ENCODE peak calls at places on chromosomes 11 and 22, in seven cellular contexts. M is neural crest cell, L is cardiac muscle cell, F is choroid plexus epithelial cell, V is left ventricle myocardium inferior, Y is upper lobe of right lung, A is Panc1. U is an unnamed sample.

GRCh38 chr11:4095509-4096230 is 1.1 kb downstream of the RRM1 start:
- DNase-seq in M (no peak), L (peak), F (peak), V (no peak), Y (no peak), A (no peak), U (no peak)

GRCh38 chr11:71286701-71287643 is 34.6 kb upstream of the SHANK2 start:
- DNase-seq in M (no peak), L (peak), F (peak), V (no peak), Y (peak), A (no peak), U (no peak)

GRCh38 chr11:28727254-28727653 is 619.1 kb downstream of the METTL15 start:
- DNase-seq in M (no peak), L (peak), F (peak), V (no peak), Y (no peak), A (no peak), U (no peak)

GRCh38 chr11:36231300-36231699 is 57.9 kb downstream of the COMMD9 start:
- DNase-seq in M (no peak), L (peak), F (peak), V (no peak), Y (no peak), A (no peak), U (no peak)

GRCh38 chr11:119518746-119519382 is 95.9 kb upstream of the THY1 start:
- DNase-seq in M (peak), L (peak), F (peak), V (no peak), Y (no peak), A (no peak), U (no peak)

GRCh38 chr11:45927684-45928413 is 5.4 kb downstream of the LARGE2 start:
- DNase-seq in M (no peak), L (no peak), F (no peak), V (peak), Y (peak), A (no peak), U (no peak)

GRCh38 chr11:2590131-2590950 is 109.5 kb downstream of the KCNQ1OT1 start:
- DNase-seq in M (no peak), L (no peak), F (no peak), V (no peak), Y (peak), A (no peak), U (no peak)

GRCh38 chr11:132898021-132898420 is 634.3 kb downstream of the OPCML start:
- DNase-seq in M (no peak), L (peak), F (peak), V (no peak), Y (no peak), A (no peak), U (no peak)

GRCh38 chr11:57424802-57425564 is 1.9 kb downstream of the SLC43A3 start:
- DNase-seq in M (no peak), L (peak), F (peak), V (peak), Y (peak), A (no peak), U (peak)

GRCh38 chr22:25758316-25758715 is 16.3 kb downstream of the MYO18B start:
- DNase-seq in M (no peak), L (no peak), F (no peak), V (no peak), Y (no peak), A (no peak), U (no peak)

GRCh38 chr11:76524919-76525318 is 80.1 kb downstream of the EMSY start:
- DNase-seq in M (no peak), L (peak), F (peak), V (no peak), Y (no peak), A (no peak), U (no peak)

GRCh38 chr22:49507607-49508292 is 319.9 kb downstream of the BRD1 start:
- DNase-seq in M (no peak), L (no peak), F (no peak), V (no peak), Y (no peak), A (no peak), U (no peak)

GRCh38 chr22:35589071-35589735 is 27.9 kb downstream of the MB start:
- DNase-seq in M (no peak), L (peak), F (peak), V (no peak), Y (no peak), A (peak), U (no peak)

GRCh38 chr11:59787255-59787588 is 23.4 kb downstream of the MRPL16 start:
- DNase-seq in M (no peak), L (no peak), F (no peak), V (no peak), Y (no peak), A (no peak), U (no peak)

GRCh38 chr11:93608280-93608862 is 53.1 kb upstream of the CEP295 start:
- DNase-seq in M (no peak), L (no peak), F (no peak), V (no peak), Y (no peak), A (no peak), U (no peak)

GRCh38 chr11:72013765-72014711 is 15.3 kb downstream of the IL18BP start:
- DNase-seq in M (no peak), L (peak), F (no peak), V (no peak), Y (peak), A (no peak), U (no peak)

GRCh38 chr11:70495351-70496310 is 97.3 kb downstream of the CTTN start:
- DNase-seq in M (no peak), L (no peak), F (no peak), V (peak), Y (peak), A (no peak), U (no peak)

GRCh38 chr11:44684886-44685285 is 41.9 kb upstream of the TSPAN18 start:
- DNase-seq in M (no peak), L (no peak), F (no peak), V (no peak), Y (no peak), A (no peak), U (no peak)

GRCh38 chr11:1158681-1159525 is 1.1 kb downstream of the MUC5AC start:
- DNase-seq in M (no peak), L (no peak), F (no peak), V (no peak), Y (peak), A (no peak), U (peak)

GRCh38 chr22:42064629-42065028 is 6.0 kb downstream of the NAGA start:
- DNase-seq in M (no peak), L (no peak), F (no peak), V (no peak), Y (no peak), A (no peak), U (no peak)

GRCh38 chr11:9646324-9646723 is 17.6 kb upstream of the SWAP70 start:
- DNase-seq in M (no peak), L (no peak), F (no peak), V (no peak), Y (no peak), A (no peak), U (no peak)

GRCh38 chr11:112831969-112832368 is 129.3 kb upstream of the NCAM1 start:
- DNase-seq in M (no peak), L (no peak), F (no peak), V (no peak), Y (no peak), A (no peak), U (no peak)

GRCh38 chr11:30798547-30799236 is 212.5 kb upstream of the MPPED2 start:
- DNase-seq in M (no peak), L (no peak), F (no peak), V (no peak), Y (no peak), A (no peak), U (no peak)

GRCh38 chr11:60625262-60625661 is 74.2 kb upstream of the MS4A8 start:
- DNase-seq in M (no peak), L (peak), F (peak), V (no peak), Y (no peak), A (no peak), U (no peak)

GRCh38 chr11:133692371-133692770 is 152.9 kb downstream of the SPATA19 start:
- DNase-seq in M (no peak), L (no peak), F (no peak), V (no peak), Y (no peak), A (no peak), U (no peak)

GRCh38 chr11:112366012-112366411 is 105.4 kb upstream of the PLET1 start:
- DNase-seq in M (no peak), L (no peak), F (no peak), V (no peak), Y (no peak), A (no peak), U (no peak)

GRCh38 chr11:124837491-124837856 is 27.8 kb upstream of the ROBO3 start:
- DNase-seq in M (peak), L (peak), F (peak), V (no peak), Y (no peak), A (peak), U (no peak)

GRCh38 chr22:48483764-48484528 is 1343.7 kb downstream of the BRD1 start:
- DNase-seq in M (no peak), L (no peak), F (no peak), V (no peak), Y (peak), A (no peak), U (no peak)

GRCh38 chr11:84817998-84818397 is 809.1 kb downstream of the DLG2 start:
- DNase-seq in M (no peak), L (peak), F (peak), V (no peak), Y (no peak), A (no peak), U (no peak)

GRCh38 chr11:126345759-126346585 is 9.5 kb upstream of the ST3GAL4 start:
- DNase-seq in M (no peak), L (peak), F (peak), V (no peak), Y (no peak), A (no peak), U (no peak)

GRCh38 chr22:29093980-29094379 is 21.1 kb downstream of the KREMEN1 start:
- DNase-seq in M (no peak), L (peak), F (no peak), V (no peak), Y (no peak), A (no peak), U (no peak)

GRCh38 chr11:117300301-117300700 is 9.2 kb downstream of the BACE1-AS start:
- DNase-seq in M (peak), L (peak), F (peak), V (no peak), Y (peak), A (no peak), U (no peak)

GRCh38 chr11:24155792-24156191 is 341.1 kb upstream of the LUZP2 start:
- DNase-seq in M (no peak), L (no peak), F (no peak), V (no peak), Y (no peak), A (no peak), U (no peak)

DNA sequence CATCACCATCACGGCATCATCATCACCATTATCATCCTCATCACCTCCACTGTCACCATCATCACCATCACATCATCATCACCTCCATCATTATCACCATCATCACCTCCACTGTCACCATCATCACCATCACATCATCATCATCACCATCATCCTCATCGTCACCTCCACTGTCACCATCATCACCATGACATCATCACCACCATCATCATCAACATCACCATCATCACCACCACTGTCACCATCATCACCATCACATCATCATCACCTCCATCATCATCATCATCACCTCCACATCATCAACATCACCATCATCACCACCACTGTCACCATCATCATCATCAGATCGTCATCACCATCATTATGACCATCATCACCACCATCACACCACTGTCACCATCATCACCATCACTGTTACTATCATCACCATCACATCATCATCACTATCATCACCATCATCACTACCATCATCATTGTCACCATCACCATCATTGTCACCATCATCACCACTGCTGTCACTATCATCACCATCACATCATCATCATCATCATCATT is 32.8 kb downstream of the PARVG start:
- DNase-seq in M (no peak), L (no peak), F (no peak), V (no peak), Y (no peak), A (no peak), U (no peak)
- TF ChIP-seq CTCF in M (no peak), L (no peak), F (no peak), V (no peak), Y (no peak), A (no peak), U (no peak)

GRCh38 chr11:82229346-82229745 is 504.3 kb downstream of the FAM181B start:
- DNase-seq in M (no peak), L (peak), F (peak), V (no peak), Y (no peak), A (no peak), U (no peak)
- TF ChIP-seq CTCF in M (peak), L (peak), F (peak), V (no peak), Y (peak), A (peak), U (no peak)

GRCh38 chr22:18001040-18001893 is 23.1 kb downstream of the MICAL3 start:
- DNase-seq in M (peak), L (peak), F (peak), V (peak), Y (peak), A (peak), U (peak)
- TF ChIP-seq CTCF in M (peak), L (peak), F (peak), V (peak), Y (peak), A (peak), U (peak)

GRCh38 chr11:68411501-68411991 is 49.0 kb upstream of the PPP6R3 start:
- DNase-seq in M (no peak), L (no peak), F (no peak), V (no peak), Y (peak), A (no peak), U (no peak)

GRCh38 chr11:68412593-68413475 is 47.7 kb upstream of the PPP6R3 start:
- DNase-seq in M (no peak), L (peak), F (no peak), V (peak), Y (no peak), A (no peak), U (no peak)

GRCh38 chr11:68408512-68408911 is 52.0 kb upstream of the PPP6R3 start:
- DNase-seq in M (no peak), L (no peak), F (no peak), V (no peak), Y (no peak), A (no peak), U (no peak)

GRCh38 chr11:68406318-68407313 is 53.9 kb upstream of the PPP6R3 start:
- DNase-seq in M (no peak), L (no peak), F (no peak), V (no peak), Y (no peak), A (no peak), U (no peak)

GRCh38 chr11:68409748-68410344 is 50.7 kb upstream of the PPP6R3 start:
- DNase-seq in M (no peak), L (no peak), F (no peak), V (no peak), Y (no peak), A (no peak), U (no peak)
- TF ChIP-seq CTCF in M (no peak), L (no peak), F (no peak), V (no peak), Y (no peak), A (no peak), U (no peak)

GRCh38 chr22:44859641-44860040 is 107.3 kb downstream of the ARHGAP8 start:
- DNase-seq in M (no peak), L (no peak), F (no peak), V (no peak), Y (no peak), A (no peak), U (no peak)
- TF ChIP-seq CTCF in M (no peak), L (no peak), F (no peak), V (no peak), Y (no peak), A (no peak), U (no peak)

DNA sequence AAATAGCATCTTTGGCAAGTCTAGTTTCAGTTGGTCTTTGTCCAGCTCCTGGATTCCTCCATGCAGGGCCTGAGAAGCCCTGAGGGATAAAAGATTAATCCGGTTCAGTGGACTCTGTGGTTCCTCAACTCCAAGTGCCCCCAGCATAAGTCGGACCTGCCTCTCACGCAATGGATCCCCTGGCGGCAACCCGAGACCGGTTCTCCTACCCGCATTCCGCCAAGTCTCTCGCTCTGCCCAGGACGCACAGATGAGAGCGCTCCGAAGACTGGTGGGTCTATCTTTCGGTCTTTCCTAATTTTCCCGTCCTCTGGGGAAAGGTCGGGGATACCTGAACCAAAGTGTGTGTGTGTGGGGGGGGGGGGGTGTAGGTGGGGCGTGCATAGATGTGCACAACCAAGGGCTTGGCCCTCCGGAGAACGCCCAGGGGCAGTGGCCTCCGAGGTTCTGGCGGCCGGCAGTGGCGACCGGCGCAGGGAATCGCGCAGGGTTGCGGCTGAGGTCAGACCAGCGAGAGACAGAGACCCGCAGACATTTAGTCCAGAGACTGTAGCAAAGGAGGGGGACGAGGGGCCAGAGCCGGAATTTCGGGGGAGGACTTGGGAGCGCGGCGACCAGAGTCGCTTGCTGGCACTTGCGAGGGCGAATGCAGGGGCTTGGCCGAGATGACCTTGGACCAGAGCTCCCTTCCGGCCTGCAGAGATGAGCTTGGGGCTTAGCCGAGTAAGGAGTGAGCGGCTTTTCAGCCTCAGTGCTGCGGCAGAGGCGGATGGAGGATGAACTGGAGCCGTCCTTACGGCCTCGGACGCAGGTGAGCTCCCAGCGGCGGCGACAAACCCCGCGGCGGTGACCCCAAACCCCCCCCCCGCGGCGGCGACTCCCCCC is 712 bp upstream of the SLC2A11 start:
- DNase-seq in M (peak), L (peak), F (peak), V (no peak), Y (peak), A (no peak), U (no peak)
- TF ChIP-seq CTCF in M (peak), L (no peak), F (peak), V (peak), Y (no peak), A (no peak), U (no peak)

GRCh38 chr22:36787594-36787993 is 11.7 kb upstream of the IFT27 start:
- DNase-seq in M (no peak), L (no peak), F (no peak), V (no peak), Y (no peak), A (no peak), U (no peak)
- TF ChIP-seq CTCF in M (no peak), L (no peak), F (no peak), V (no peak), Y (no peak), A (no peak), U (no peak)

GRCh38 chr22:45550891-45551290 is 48.2 kb downstream of the FBLN1 start:
- DNase-seq in M (no peak), L (no peak), F (no peak), V (no peak), Y (no peak), A (no peak), U (no peak)

GRCh38 chr22:45549739-45550138 is 47.1 kb downstream of the FBLN1 start:
- DNase-seq in M (no peak), L (no peak), F (no peak), V (no peak), Y (no peak), A (no peak), U (no peak)

GRCh38 chr22:45550416-45550815 is 47.7 kb downstream of the FBLN1 start:
- DNase-seq in M (no peak), L (no peak), F (no peak), V (no peak), Y (no peak), A (no peak), U (no peak)

GRCh38 chr22:45548441-45548840 is 45.8 kb downstream of the FBLN1 start:
- DNase-seq in M (no peak), L (no peak), F (no peak), V (no peak), Y (no peak), A (no peak), U (no peak)

GRCh38 chr22:45548991-45549736 is 46.5 kb downstream of the FBLN1 start:
- DNase-seq in M (no peak), L (peak), F (peak), V (peak), Y (no peak), A (no peak), U (no peak)
- TF ChIP-seq CTCF in M (peak), L (peak), F (peak), V (no peak), Y (peak), A (no peak), U (no peak)

GRCh38 chr11:67367836-67368227 is 5.6 kb downstream of the CLCF1 start:
- DNase-seq in M (no peak), L (no peak), F (no peak), V (no peak), Y (no peak), A (no peak), U (no peak)

GRCh38 chr11:67367014-67367835 is 6.2 kb downstream of the CLCF1 start:
- DNase-seq in M (no peak), L (peak), F (no peak), V (no peak), Y (peak), A (no peak), U (no peak)

GRCh38 chr11:67364783-67365525 is 8.4 kb downstream of the CLCF1 start:
- DNase-seq in M (no peak), L (no peak), F (no peak), V (no peak), Y (no peak), A (no peak), U (no peak)

GRCh38 chr11:67365756-67366384 is 7.5 kb downstream of the CLCF1 start:
- DNase-seq in M (no peak), L (no peak), F (no peak), V (no peak), Y (no peak), A (no peak), U (no peak)

GRCh38 chr11:67366546-67366945 is 6.9 kb downstream of the CLCF1 start:
- DNase-seq in M (no peak), L (peak), F (no peak), V (no peak), Y (no peak), A (no peak), U (no peak)
- TF ChIP-seq CTCF in M (no peak), L (no peak), F (no peak), V (no peak), Y (no peak), A (no peak), U (no peak)

GRCh38 chr22:50725597-50725996 is 12.4 kb upstream of the ACR start:
- DNase-seq in M (no peak), L (no peak), F (no peak), V (peak), Y (no peak), A (no peak), U (no peak)

GRCh38 chr22:50724616-50725015 is 13.4 kb upstream of the ACR start:
- DNase-seq in M (no peak), L (no peak), F (no peak), V (no peak), Y (no peak), A (no peak), U (no peak)

GRCh38 chr22:50727678-50728522 is 10.1 kb upstream of the ACR start:
- DNase-seq in M (no peak), L (no peak), F (no peak), V (peak), Y (peak), A (no peak), U (no peak)

GRCh38 chr22:50728523-50728931 is 9.5 kb upstream of the ACR start:
- DNase-seq in M (no peak), L (no peak), F (no peak), V (peak), Y (peak), A (no peak), U (no peak)

GRCh38 chr22:50726643-50727340 is 11.2 kb upstream of the ACR start:
- DNase-seq in M (no peak), L (no peak), F (no peak), V (peak), Y (peak), A (no peak), U (no peak)
- TF ChIP-seq CTCF in M (no peak), L (no peak), F (no peak), V (no peak), Y (no peak), A (no peak), U (no peak)